ENCODE peak calls at places on chromosome 4, in four cellular contexts. A, E, R and D are unnamed samples.

GRCh38 chr4:73929285-73929684 is 52.5 kb downstream of the PF4 start:
- DNase-seq in A (no peak), E (no peak), R (no peak), D (no peak)

GRCh38 chr4:16117164-16117563 is 33.3 kb upstream of the PROM1 start:
- DNase-seq in A (no peak), E (no peak), R (no peak), D (no peak)

GRCh38 chr4:87961993-87962791 is 13.3 kb upstream of the SPP1 start:
- DNase-seq in A (peak), E (no peak), R (no peak), D (no peak)

GRCh38 chr4:17152941-17153340 is 254.5 kb upstream of the LDB2 start:
- DNase-seq in A (no peak), E (no peak), R (no peak), D (no peak)

GRCh38 chr4:98447648-98448047 is 186.5 kb downstream of the RAP1GDS1 start:
- DNase-seq in A (no peak), E (no peak), R (peak), D (no peak)

GRCh38 chr4:176500894-176501293 is 181.1 kb downstream of the SPCS3 start:
- DNase-seq in A (no peak), E (no peak), R (no peak), D (no peak)

GRCh38 chr4:7134737-7135388 is 57.5 kb upstream of the SORCS2 start:
- DNase-seq in A (peak), E (no peak), R (no peak), D (peak)

GRCh38 chr4:143224255-143224654 is 39.5 kb downstream of the USP38 start:
- DNase-seq in A (no peak), E (no peak), R (no peak), D (no peak)

GRCh38 chr4:76058888-76059426 is 15.6 kb upstream of the ART3 start:
- DNase-seq in A (no peak), E (no peak), R (no peak), D (no peak)

GRCh38 chr4:44165938-44166337 is 282.7 kb downstream of the KCTD8 start:
- DNase-seq in A (no peak), E (no peak), R (no peak), D (no peak)

GRCh38 chr4:157221895-157222763 is 1.6 kb downstream of the GRIA2 start:
- DNase-seq in A (no peak), E (no peak), R (no peak), D (peak)

GRCh38 chr4:140094701-140095420 is 59.1 kb downstream of the MAML3 start:
- DNase-seq in A (peak), E (no peak), R (no peak), D (no peak)

GRCh38 chr4:8886625-8887406 is 15.2 kb upstream of the HMX1 start:
- DNase-seq in A (no peak), E (no peak), R (no peak), D (no peak)

GRCh38 chr4:175447006-175447405 is 365.1 kb downstream of the GPM6A start:
- DNase-seq in A (no peak), E (no peak), R (no peak), D (no peak)

GRCh38 chr4:158450741-158451140 is 70.9 kb upstream of the RXFP1 start:
- DNase-seq in A (no peak), E (no peak), R (no peak), D (no peak)

GRCh38 chr4:151990201-151990600 is 229.4 kb upstream of the GATB start:
- DNase-seq in A (peak), E (no peak), R (no peak), D (peak)

GRCh38 chr4:144627663-144628076 is 18.3 kb upstream of the HHIP start:
- DNase-seq in A (peak), E (no peak), R (no peak), D (no peak)

GRCh38 chr4:120857312-120857711 is 65.2 kb downstream of the PRDM5 start:
- DNase-seq in A (peak), E (no peak), R (no peak), D (no peak)

GRCh38 chr4:76035799-76036389 is at the start of gene CXCL11:
- DNase-seq in A (peak), E (no peak), R (no peak), D (no peak)

GRCh38 chr4:158074851-158075250 is 98.0 kb downstream of the GASK1B start:
- DNase-seq in A (no peak), E (no peak), R (no peak), D (no peak)

GRCh38 chr4:26351685-26352084 is 30.9 kb downstream of the RBPJ start:
- DNase-seq in A (no peak), E (no peak), R (no peak), D (no peak)

GRCh38 chr4:52192697-52193096 is 141.6 kb downstream of the SPATA18 start:
- DNase-seq in A (no peak), E (no peak), R (no peak), D (no peak)

GRCh38 chr4:103067841-103068547 is 8.6 kb downstream of the SLC9B2 start:
- DNase-seq in A (peak), E (no peak), R (no peak), D (peak)

GRCh38 chr4:74433043-74433442 is 11.9 kb upstream of the AREG start:
- DNase-seq in A (peak), E (no peak), R (no peak), D (peak)

GRCh38 chr4:37434469-37434868 is 189.9 kb downstream of the NWD2 start:
- DNase-seq in A (peak), E (no peak), R (no peak), D (no peak)

GRCh38 chr4:37429906-37430305 is 185.4 kb downstream of the NWD2 start:
- DNase-seq in A (no peak), E (no peak), R (no peak), D (no peak)

GRCh38 chr4:37427193-37427592 is 182.7 kb downstream of the NWD2 start:
- DNase-seq in A (no peak), E (no peak), R (no peak), D (no peak)

GRCh38 chr4:37430718-37431416 is 186.3 kb downstream of the NWD2 start:
- DNase-seq in A (no peak), E (no peak), R (no peak), D (no peak)

DNA sequence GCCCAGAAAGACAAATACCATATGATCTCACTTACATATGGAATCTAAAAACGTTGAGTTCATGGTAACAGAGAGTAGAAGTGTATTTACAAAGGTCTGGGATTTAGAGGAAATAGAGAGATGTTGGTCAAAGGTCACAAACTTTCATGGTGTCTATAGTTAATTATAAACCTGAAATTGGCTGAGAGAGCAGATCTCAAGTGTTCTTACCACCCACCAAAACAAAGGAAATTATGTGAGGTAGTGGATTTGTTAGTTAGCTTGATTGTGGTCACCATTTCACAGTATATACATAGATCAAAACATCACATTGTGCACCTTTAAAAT is 186.8 kb downstream of the NWD2 start:
- DNase-seq in A (no peak), E (no peak), R (no peak), D (no peak)
- H3K27ac ChIP-seq in A (no peak), E (no peak), R (no peak), D (no peak)

GRCh38 chr4:996994-997374 is 3.8 kb upstream of the SLC26A1 start:
- DNase-seq in A (no peak), E (no peak), R (no peak), D (peak)

GRCh38 chr4:998096-998691 is 5.0 kb upstream of the SLC26A1 start:
- DNase-seq in A (no peak), E (no peak), R (no peak), D (no peak)

GRCh38 chr4:995311-996026 is 2.3 kb upstream of the SLC26A1 start:
- DNase-seq in A (no peak), E (no peak), R (no peak), D (no peak)

GRCh38 chr4:996030-996993 is 3.1 kb upstream of the SLC26A1 start:
- DNase-seq in A (no peak), E (no peak), R (no peak), D (no peak)

DNA sequence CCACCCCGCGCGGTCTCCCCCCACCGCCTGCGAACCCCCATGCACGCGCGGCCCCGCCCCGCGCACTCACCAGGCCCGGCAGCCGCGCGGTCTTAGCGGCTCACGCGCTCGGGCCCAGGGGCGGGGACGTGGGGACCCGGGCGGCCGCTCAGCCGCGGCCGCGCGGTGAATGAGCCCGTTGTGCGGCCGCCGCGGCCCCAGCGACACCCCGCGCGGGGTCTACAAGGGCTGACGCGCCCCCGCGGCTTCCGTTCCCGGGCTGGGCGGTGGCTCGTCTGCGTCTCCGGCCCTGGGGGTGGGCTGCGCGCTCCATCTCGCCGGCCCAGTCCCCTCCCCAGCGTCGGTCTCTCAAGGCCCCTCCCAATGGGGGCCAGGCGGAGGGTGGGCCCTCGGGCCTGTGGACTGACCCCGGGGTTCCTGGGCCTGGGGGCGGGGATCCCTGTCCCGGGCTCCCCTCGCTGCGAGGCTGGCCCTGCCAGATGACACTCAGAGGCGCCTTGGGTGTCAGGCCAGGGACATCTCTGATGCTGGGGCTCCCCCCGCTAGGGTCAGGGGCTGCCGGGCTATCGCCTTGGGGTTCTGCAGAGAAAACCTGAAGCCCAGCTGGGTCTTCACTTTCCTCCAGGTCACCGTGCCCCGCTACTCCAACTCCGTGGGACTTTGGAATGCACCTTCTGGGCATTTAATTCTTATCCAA is 4.3 kb upstream of the SLC26A1 start:
- DNase-seq in A (no peak), E (no peak), R (no peak), D (peak)
- H3K4me3 ChIP-seq in A (peak), E (no peak), R (no peak), D (no peak)

GRCh38 chr4:2686379-2687265 is 69.5 kb downstream of the TNIP2 start:
- DNase-seq in A (no peak), E (no peak), R (no peak), D (no peak)

GRCh38 chr4:2688697-2689096 is 67.4 kb downstream of the TNIP2 start:
- DNase-seq in A (no peak), E (no peak), R (no peak), D (no peak)

GRCh38 chr4:2688281-2688680 is 67.9 kb downstream of the TNIP2 start:
- DNase-seq in A (no peak), E (no peak), R (no peak), D (no peak)

GRCh38 chr4:2685541-2685940 is 70.6 kb downstream of the TNIP2 start:
- DNase-seq in A (peak), E (no peak), R (no peak), D (peak)

DNA sequence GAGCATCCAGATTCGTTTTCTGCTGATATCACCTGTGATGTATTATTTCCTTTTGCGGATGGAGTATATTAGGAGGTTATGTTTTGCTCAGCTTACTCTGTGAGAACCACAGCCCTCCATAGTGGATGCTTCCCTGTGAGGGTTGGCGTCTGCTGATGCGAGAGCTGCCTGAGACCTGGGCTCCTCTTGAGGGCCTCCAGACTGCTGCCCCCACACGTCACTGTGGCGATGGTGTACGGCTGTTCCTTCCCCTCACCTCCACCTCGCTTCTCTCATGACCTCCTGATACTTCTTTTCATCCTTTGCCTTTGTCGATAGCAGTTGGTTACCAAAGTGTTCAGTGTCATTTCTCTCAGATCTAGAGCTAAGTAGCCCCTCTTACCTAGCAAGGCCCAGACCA is 71.7 kb downstream of the TNIP2 start:
- DNase-seq in A (no peak), E (no peak), R (no peak), D (no peak)
- H3K27ac ChIP-seq in A (no peak), E (no peak), R (no peak), D (no peak)

GRCh38 chr4:145732001-145732400 is 52.1 kb downstream of the C4orf51 start:
- DNase-seq in A (no peak), E (no peak), R (no peak), D (peak)

GRCh38 chr4:145732895-145733880 is 53.2 kb downstream of the C4orf51 start:
- DNase-seq in A (peak), E (peak), R (peak), D (peak)

GRCh38 chr4:145731026-145731425 is 51.1 kb downstream of the C4orf51 start:
- DNase-seq in A (peak), E (no peak), R (no peak), D (peak)

GRCh38 chr4:145734051-145734450 is 54.1 kb downstream of the C4orf51 start:
- DNase-seq in A (no peak), E (no peak), R (no peak), D (no peak)

GRCh38 chr4:145732416-145732815 is 52.5 kb downstream of the C4orf51 start:
- DNase-seq in A (no peak), E (no peak), R (no peak), D (no peak)
- H3K4me3 ChIP-seq in A (peak), E (no peak), R (peak), D (peak)

GRCh38 chr4:36285784-36286480 is 4.5 kb downstream of the DTHD1 start:
- DNase-seq in A (no peak), E (peak), R (peak), D (no peak)
- H3K27ac ChIP-seq in A (no peak), E (peak), R (peak), D (no peak)

GRCh38 chr4:70737006-70737405 is 15.2 kb downstream of the RUFY3 start:
- DNase-seq in A (no peak), E (no peak), R (peak), D (no peak)
- H3K4me3 ChIP-seq in A (no peak), E (peak), R (no peak), D (no peak)

DNA sequence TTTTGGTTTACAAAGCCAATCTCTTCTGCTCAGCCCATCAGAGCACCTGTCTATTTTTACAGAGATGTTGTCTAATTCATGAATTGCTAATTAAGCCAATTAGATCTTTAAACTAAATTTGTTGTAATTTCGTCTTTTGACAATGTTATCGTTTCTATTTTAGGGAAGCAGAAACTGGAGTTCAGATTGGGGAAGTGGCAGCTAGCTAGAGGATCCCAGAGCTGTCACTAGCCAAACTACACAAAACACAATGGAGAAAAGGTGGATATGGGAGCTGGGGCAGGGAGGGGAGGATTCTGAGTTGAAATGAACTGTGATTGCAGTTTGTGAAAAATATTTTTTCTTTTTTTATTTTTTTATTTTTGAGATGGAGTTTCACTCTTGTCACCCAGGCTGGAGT is 35.8 kb downstream of the CASP3 start:
- DNase-seq in A (no peak), E (no peak), R (no peak), D (no peak)
- H3K27ac ChIP-seq in A (no peak), E (no peak), R (no peak), D (no peak)

GRCh38 chr4:82372874-82373815 is 646 bp downstream of the HNRNPD start:
- DNase-seq in A (peak), E (peak), R (peak), D (peak)

GRCh38 chr4:82371398-82371972 is 2.3 kb downstream of the HNRNPD start:
- DNase-seq in A (peak), E (no peak), R (no peak), D (peak)

GRCh38 chr4:82372502-82372873 is 1.3 kb downstream of the HNRNPD start:
- DNase-seq in A (peak), E (peak), R (peak), D (no peak)

GRCh38 chr4:82376109-82376508 is 2.3 kb upstream of the HNRNPD start:
- DNase-seq in A (no peak), E (no peak), R (no peak), D (no peak)

DNA sequence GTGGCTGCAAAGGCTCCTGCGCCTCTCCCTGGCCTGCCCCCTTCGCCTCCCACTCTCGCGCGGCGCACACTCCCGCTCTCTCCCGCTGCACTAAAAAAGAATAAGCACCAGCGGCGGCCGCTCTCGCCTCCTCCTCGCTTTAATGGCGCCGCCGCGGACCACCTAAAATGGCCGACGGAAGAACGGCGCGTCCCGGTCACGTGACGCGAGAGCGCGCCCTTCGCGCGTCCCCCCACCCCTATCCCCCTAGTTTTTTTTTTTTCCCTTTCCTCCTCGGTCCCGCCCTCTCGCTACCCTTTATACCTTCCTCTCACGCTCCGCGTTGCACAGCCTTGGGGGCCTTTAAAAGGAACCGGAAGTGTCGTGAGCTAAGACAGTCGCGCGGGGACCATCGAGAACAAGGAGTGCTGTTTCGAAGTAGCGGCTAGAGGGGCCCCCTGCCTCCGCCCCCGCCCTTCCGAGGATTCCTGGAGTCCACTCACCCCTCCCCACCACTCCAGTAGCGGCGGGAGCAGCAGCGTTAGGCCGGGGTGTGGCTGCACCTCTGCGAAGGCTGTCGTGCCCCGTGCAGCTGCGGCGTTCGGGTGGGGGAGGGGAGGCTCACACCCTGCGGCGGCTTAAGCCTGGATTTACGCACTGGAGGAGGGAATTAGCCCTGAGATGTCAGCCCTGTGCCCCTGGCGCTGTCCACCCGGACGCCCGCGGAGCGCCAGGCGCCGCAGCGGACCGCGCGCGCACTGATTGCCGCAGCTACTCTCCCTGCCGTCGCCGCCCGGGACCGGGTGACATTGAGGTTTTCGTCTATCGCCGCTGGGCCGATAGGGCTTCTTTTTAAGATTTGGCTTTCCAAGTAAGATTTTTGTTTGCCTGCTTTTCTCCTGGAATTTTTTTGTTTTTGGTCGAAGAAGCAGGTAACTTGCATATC is at the start of gene HNRNPD:
- DNase-seq in A (peak), E (peak), R (peak), D (peak)
- H3K4me3 ChIP-seq in A (peak), E (peak), R (peak), D (peak)

GRCh38 chr4:40788338-40788737 is 38.6 kb downstream of the NSUN7 start:
- DNase-seq in A (no peak), E (no peak), R (no peak), D (no peak)
- H3K27ac ChIP-seq in A (no peak), E (no peak), R (no peak), D (no peak)